ENCODE peak calls at places on chromosome 3, in six cellular contexts. I is K562, A is H1, Q is SK-N-SH, N is HepG2, H is GM12878. W is an unnamed sample.

GRCh38 chr3:117687096-117687495 is 977.5 kb downstream of the TUSC7 start:
- DNase-seq in Q (no peak), H (no peak), A (no peak), N (no peak), I (no peak), W (no peak)

GRCh38 chr3:66439666-66440344 is 61.0 kb downstream of the LRIG1 start:
- DNase-seq in H (no peak), Q (no peak), A (no peak), I (no peak), N (no peak), W (no peak)

GRCh38 chr3:23263796-23264195 is 60.7 kb downstream of the UBE2E2 start:
- DNase-seq in N (no peak), A (no peak), Q (no peak), I (no peak), H (no peak), W (no peak)

GRCh38 chr3:188589056-188589455 is 435.1 kb downstream of the LPP start:
- DNase-seq in H (no peak), N (no peak), I (no peak), Q (no peak), A (no peak), W (no peak)

GRCh38 chr3:132843851-132844565 is 121.8 kb upstream of the NPHP3 start:
- DNase-seq in H (no peak), I (no peak), Q (no peak), N (no peak), A (peak; percentile 19), W (no peak)

GRCh38 chr3:184672972-184673875 is 38.6 kb downstream of the MAGEF1 start:
- DNase-seq in Q (no peak), H (no peak), I (no peak), A (no peak), N (no peak), W (no peak)

GRCh38 chr3:9497821-9498565 is 55.6 kb downstream of the LHFPL4 start:
- DNase-seq in I (no peak), N (no peak), Q (no peak), A (no peak), H (no peak), W (no peak)

GRCh38 chr3:192022412-192022811 is 561.4 kb downstream of the PYDC2 start:
- DNase-seq in A (no peak), I (no peak), N (no peak), H (no peak), Q (no peak), W (no peak)

GRCh38 chr3:161208931-161209330 is 12.2 kb upstream of the NMD3 start:
- DNase-seq in H (no peak), I (no peak), A (no peak), N (no peak), Q (no peak), W (no peak)
- TF ChIP-seq GABPA in H (no peak), I (no peak), A (no peak), N (no peak), Q (no peak), W (no peak)

GRCh38 chr3:159586587-159587202 is 401.9 kb upstream of the IL12A start:
- DNase-seq in A (peak; percentile 41), Q (peak; percentile 49), H (no peak), N (peak; percentile 9), I (no peak), W (no peak)

DNA sequence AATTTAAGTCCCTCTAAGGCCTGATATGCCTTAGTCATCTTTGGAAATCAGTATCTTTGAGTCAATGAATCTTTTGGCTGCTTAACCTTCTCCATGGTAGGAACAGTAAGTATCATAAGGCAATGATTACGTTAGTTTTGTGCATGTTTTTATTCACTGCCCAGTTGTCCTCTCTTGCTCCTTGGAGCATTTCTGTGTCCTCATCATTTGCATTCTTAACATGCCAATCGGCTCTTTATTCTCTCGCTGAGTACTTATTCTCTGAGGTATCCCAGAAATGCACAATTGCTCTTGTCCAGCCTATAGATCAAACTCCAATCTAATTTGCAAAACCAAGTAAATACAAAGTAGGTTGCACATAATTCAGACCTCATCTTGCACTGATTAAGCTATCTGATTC is 405.0 kb upstream of the IL12A start:
- DNase-seq in H (no peak), A (no peak), Q (no peak), N (no peak), I (no peak), W (no peak)
- TF ChIP-seq GABPA in H (no peak), A (no peak), Q (no peak), N (no peak), I (no peak), W (no peak)

GRCh38 chr3:126245811-126246727 is 65.7 kb upstream of the ALDH1L1 start:
- DNase-seq in N (peak; percentile 48), A (no peak), I (peak; percentile 32), H (no peak), Q (peak; percentile 59), W (peak; percentile 48)
- TF ChIP-seq GABPA in N (no peak), A (no peak), I (no peak), H (no peak), Q (no peak), W (no peak)

DNA sequence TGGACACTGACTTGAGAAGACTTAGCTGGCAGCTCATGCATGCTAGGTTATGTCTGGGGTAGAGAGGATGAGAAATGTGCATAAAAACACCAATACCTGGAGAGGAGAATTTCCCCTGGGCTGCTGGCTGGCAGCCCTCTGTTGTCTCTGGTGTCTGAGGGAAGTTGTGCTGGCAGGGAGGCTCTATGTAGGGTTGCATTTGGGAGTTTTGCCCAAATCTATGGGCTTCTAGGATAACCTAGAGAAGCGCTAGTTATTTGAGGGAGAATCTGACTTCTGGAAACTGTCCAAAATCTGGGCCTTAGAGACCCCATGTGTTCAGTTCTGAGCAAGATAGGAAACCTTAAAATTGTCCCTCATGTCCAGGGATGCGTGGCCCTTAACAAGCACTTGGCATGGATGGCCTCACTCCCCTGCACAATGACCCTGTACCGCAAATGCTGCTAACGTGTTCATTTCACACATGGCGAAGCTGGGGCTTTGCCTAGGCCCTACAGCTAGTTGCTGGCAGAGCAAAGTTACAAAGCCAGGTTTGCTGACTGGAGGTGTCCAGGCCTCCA is 70.3 kb upstream of the ATP2B2 start:
- DNase-seq in H (no peak), N (no peak), A (no peak), I (no peak), Q (no peak), W (no peak)
- TF ChIP-seq GABPA in H (no peak), N (no peak), A (no peak), I (no peak), Q (no peak), W (no peak)

GRCh38 chr3:67601919-67602608 is 52.3 kb downstream of the SUCLG2 start:
- DNase-seq in A (no peak), N (no peak), Q (no peak), H (no peak), I (no peak), W (no peak)
- TF ChIP-seq GABPA in A (no peak), N (no peak), Q (no peak), H (no peak), I (no peak), W (no peak)

GRCh38 chr3:13019706-13020105 is 53.5 kb downstream of the IQSEC1 start:
- DNase-seq in Q (no peak), I (no peak), A (no peak), H (no peak), N (no peak), W (no peak)
- TF ChIP-seq GABPA in Q (no peak), I (no peak), A (no peak), H (no peak), N (no peak), W (no peak)

GRCh38 chr3:195895900-195896360 is 12.4 kb downstream of the TNK2 start:
- DNase-seq in N (no peak), A (no peak), H (no peak), Q (peak; percentile 80), I (peak; percentile 84), W (peak; percentile 76)
- TF ChIP-seq GABPA in N (no peak), A (no peak), H (no peak), Q (no peak), I (peak; percentile 32), W (no peak)